ENCODE peak calls at places on chromosomes 12 and 14, in nine cellular contexts. W is A549, I is HL-60, M is GM23338, O is K562, V is HepG2, G is GM12878, R is HCT116, J is SK-N-SH. F is an unnamed sample.

GRCh38 chr14:102046337-102047278 is 40.2 kb downstream of the HSP90AA1 start:
- DNase-seq in W (peak; percentile 58), I (peak; percentile 7), M (peak; percentile 93), O (peak; percentile 74), V (peak; percentile 70), G (no peak), R (peak; percentile 82), J (peak; percentile 85), F (no peak)

GRCh38 chr14:90626550-90626949 is 189.7 kb downstream of the TTC7B start:
- DNase-seq in W (no peak), I (no peak), M (no peak), O (no peak), V (no peak), G (no peak), R (no peak), J (no peak), F (no peak)

GRCh38 chr12:49058366-49059062 is 2.1 kb downstream of the KMT2D start:
- DNase-seq in W (no peak), I (no peak), M (no peak), O (no peak), V (no peak), G (no peak), R (no peak), J (peak; percentile 27), F (no peak)

GRCh38 chr12:124744659-124745467 is 118.8 kb downstream of the SCARB1 start:
- DNase-seq in W (peak; percentile 91), I (no peak), M (peak; percentile 82), O (peak; percentile 96), V (peak; percentile 78), G (peak; percentile 48), R (peak; percentile 76), J (peak; percentile 79), F (no peak)

GRCh38 chr12:112685321-112685720 is 106.2 kb upstream of the RPH3A start:
- DNase-seq in W (no peak), I (no peak), M (no peak), O (no peak), V (no peak), G (no peak), R (no peak), J (no peak), F (no peak)

GRCh38 chr14:105999361-106000028 is 473.1 kb downstream of the TMEM121 start:
- DNase-seq in W (no peak), I (peak; percentile 64), M (peak; percentile 43), O (peak; percentile 26), V (peak; percentile 50), G (no peak), R (peak; percentile 24), J (no peak), F (no peak)

GRCh38 chr14:92473947-92474535 is 39.5 kb upstream of the RIN3 start:
- DNase-seq in W (no peak), I (no peak), M (no peak), O (no peak), V (no peak), G (no peak), R (no peak), J (no peak), F (no peak)

GRCh38 chr12:92506460-92506859 is 196.3 kb upstream of the PLEKHG7 start:
- DNase-seq in W (no peak), I (no peak), M (no peak), O (no peak), V (no peak), G (no peak), R (no peak), J (no peak), F (no peak)

GRCh38 chr12:94101902-94102660 is 46.3 kb upstream of the PLXNC1 start:
- DNase-seq in W (peak; percentile 66), I (peak; percentile 52), M (peak; percentile 97), O (peak; percentile 72), V (peak; percentile 71), G (peak; percentile 56), R (peak; percentile 87), J (peak; percentile 80), F (peak; percentile 65)

GRCh38 chr12:22858849-22859569 is 234.0 kb downstream of the ETNK1 start:
- DNase-seq in W (no peak), I (no peak), M (no peak), O (no peak), V (no peak), G (no peak), R (no peak), J (no peak), F (no peak)

GRCh38 chr12:14846042-14846587 is 2.8 kb upstream of the ART4 start:
- DNase-seq in W (no peak), I (peak; percentile 18), M (no peak), O (no peak), V (no peak), G (no peak), R (no peak), J (no peak), F (no peak)

DNA sequence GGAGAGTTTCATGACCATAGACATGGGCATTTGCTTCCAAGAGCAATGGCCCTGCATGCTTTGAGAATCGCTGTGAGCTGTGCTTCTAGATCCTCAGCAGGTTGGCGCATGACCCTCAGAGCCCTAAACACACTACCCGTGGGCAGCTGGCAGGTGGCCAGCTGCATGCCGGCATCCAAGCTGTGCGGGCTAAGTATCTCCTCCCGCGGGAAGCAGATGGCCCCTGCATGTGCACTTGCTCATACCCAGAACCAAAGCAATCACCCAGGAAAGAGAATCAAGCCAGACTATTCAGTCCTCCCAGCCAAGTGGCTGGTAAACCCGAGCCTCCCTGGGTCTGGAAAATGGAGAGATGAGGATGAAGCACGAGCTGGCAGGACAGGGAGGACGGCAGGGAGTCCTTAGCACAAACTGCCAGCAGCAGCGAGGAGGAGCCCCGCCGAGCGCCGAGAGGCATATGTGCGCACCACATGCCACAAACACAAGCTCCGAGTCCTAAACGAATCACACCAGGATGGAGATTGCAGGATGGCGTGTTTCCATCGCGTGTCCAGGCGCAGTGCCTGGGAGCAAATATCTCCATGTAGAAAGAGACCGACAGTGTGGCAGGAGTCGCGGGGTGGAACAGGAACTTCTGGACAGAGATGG is 139.7 kb downstream of the RIMBP2 start:
- DNase-seq in W (no peak), I (no peak), M (no peak), O (no peak), V (no peak), G (no peak), R (no peak), J (peak; percentile 84), F (no peak)
- TF ChIP-seq REST in W (no peak), I (no peak), M (no peak), O (no peak), V (no peak), G (no peak), R (no peak), J (no peak), F (no peak)

GRCh38 chr14:73757381-73757780 is 43.2 kb upstream of the PNMA1 start:
- DNase-seq in W (no peak), I (no peak), M (no peak), O (no peak), V (no peak), G (no peak), R (no peak), J (no peak), F (no peak)
- TF ChIP-seq REST in W (no peak), I (no peak), M (no peak), O (no peak), V (no peak), G (no peak), R (no peak), J (no peak), F (no peak)

GRCh38 chr12:52247622-52248540 is 14.8 kb downstream of the KRT7 start:
- DNase-seq in W (no peak), I (no peak), M (no peak), O (no peak), V (no peak), G (no peak), R (no peak), J (no peak), F (no peak)

GRCh38 chr12:52246720-52247621 is 13.9 kb downstream of the KRT7 start:
- DNase-seq in W (peak; percentile 58), I (no peak), M (peak; percentile 16), O (no peak), V (peak; percentile 82), G (no peak), R (peak; percentile 50), J (no peak), F (no peak)

GRCh38 chr12:52249511-52250047 is 16.5 kb downstream of the KRT7 start:
- DNase-seq in W (no peak), I (no peak), M (no peak), O (no peak), V (no peak), G (no peak), R (no peak), J (no peak), F (no peak)

GRCh38 chr12:52249041-52249461 is 16.0 kb downstream of the KRT7 start:
- DNase-seq in W (no peak), I (no peak), M (no peak), O (no peak), V (no peak), G (no peak), R (no peak), J (no peak), F (no peak)

GRCh38 chr12:52248541-52249035 is 15.5 kb downstream of the KRT7 start:
- DNase-seq in W (no peak), I (no peak), M (no peak), O (no peak), V (no peak), G (no peak), R (no peak), J (no peak), F (no peak)
- TF ChIP-seq REST in W (no peak), I (no peak), M (no peak), O (no peak), V (no peak), G (no peak), R (no peak), J (no peak), F (no peak)

GRCh38 chr14:55908071-55908470 is 210.1 kb upstream of the PELI2 start:
- DNase-seq in W (no peak), I (no peak), M (no peak), O (no peak), V (no peak), G (no peak), R (no peak), J (no peak), F (no peak)

GRCh38 chr14:55899531-55899930 is 218.7 kb upstream of the PELI2 start:
- DNase-seq in W (no peak), I (no peak), M (no peak), O (no peak), V (no peak), G (no peak), R (no peak), J (no peak), F (no peak)

GRCh38 chr14:55898938-55899337 is 219.3 kb upstream of the PELI2 start:
- DNase-seq in W (no peak), I (no peak), M (no peak), O (no peak), V (no peak), G (no peak), R (no peak), J (no peak), F (no peak)

GRCh38 chr14:55901281-55901680 is 216.9 kb upstream of the PELI2 start:
- DNase-seq in W (no peak), I (no peak), M (no peak), O (no peak), V (no peak), G (no peak), R (no peak), J (no peak), F (no peak)

DNA sequence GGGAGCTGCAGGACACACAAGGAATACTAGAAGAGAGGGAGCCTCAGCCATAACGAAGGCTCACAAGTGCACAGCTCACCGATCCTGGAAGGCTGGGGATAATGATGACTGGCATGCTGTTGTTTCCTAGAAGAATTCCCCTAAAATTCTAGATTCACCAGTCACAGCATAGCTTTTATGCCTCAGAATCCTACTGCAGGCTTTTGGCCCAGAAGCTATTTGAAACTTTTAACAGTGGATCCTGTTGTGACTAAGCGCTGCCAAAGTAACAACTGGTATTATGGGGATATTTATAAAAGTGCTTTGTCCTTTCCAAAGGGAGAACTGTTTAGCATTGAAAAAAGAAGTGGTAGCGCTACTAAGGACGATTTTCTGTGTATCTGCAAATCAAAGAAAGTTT is 214.1 kb upstream of the PELI2 start:
- DNase-seq in W (no peak), I (no peak), M (no peak), O (no peak), V (no peak), G (no peak), R (no peak), J (no peak), F (no peak)
- TF ChIP-seq REST in W (no peak), I (no peak), M (no peak), O (no peak), V (no peak), G (no peak), R (no peak), J (no peak), F (no peak)